ENCODE peak calls at places on chromosomes 5 and 9, in seven cellular contexts. One of them, this sample, is unnamed.

GRCh38 chr9:123561055-123561454 is 205.1 kb downstream of the CRB2 start:
- DNase-seq in tibial nerve: no peak
- DNase-seq in A549: no peak
- DNase-seq in choroid plexus epithelial cell: no peak
- DNase-seq in hepatocyte: no peak
- DNase-seq in cardiac fibroblast: no peak
- DNase-seq in AG09309: no peak
- DNase-seq in this sample: no peak

GRCh38 chr5:168852329-168852728 is 273.2 kb upstream of the PANK3 start:
- DNase-seq in AG09309: no peak
- DNase-seq in cardiac fibroblast: no peak
- DNase-seq in A549: no peak
- DNase-seq in choroid plexus epithelial cell: no peak
- DNase-seq in tibial nerve: no peak
- DNase-seq in hepatocyte: no peak
- DNase-seq in this sample: no peak

GRCh38 chr5:176680226-176680563 is 32.9 kb downstream of the TSPAN17 start:
- DNase-seq in AG09309: no peak
- DNase-seq in A549: no peak
- DNase-seq in hepatocyte: no peak
- DNase-seq in cardiac fibroblast: no peak
- DNase-seq in choroid plexus epithelial cell: no peak
- DNase-seq in tibial nerve: no peak
- DNase-seq in this sample: no peak

GRCh38 chr5:143594913-143595818 is 191.7 kb upstream of the NR3C1 start:
- DNase-seq in cardiac fibroblast: peak
- DNase-seq in AG09309: no peak
- DNase-seq in choroid plexus epithelial cell: peak
- DNase-seq in tibial nerve: no peak
- DNase-seq in A549: peak
- DNase-seq in hepatocyte: peak
- DNase-seq in this sample: peak

GRCh38 chr5:155406815-155407214 is 393.3 kb downstream of the KIF4B start:
- DNase-seq in AG09309: no peak
- DNase-seq in tibial nerve: no peak
- DNase-seq in choroid plexus epithelial cell: no peak
- DNase-seq in cardiac fibroblast: no peak
- DNase-seq in A549: no peak
- DNase-seq in hepatocyte: no peak
- DNase-seq in this sample: no peak

GRCh38 chr5:9186069-9186468 is 359.8 kb downstream of the SEMA5A start:
- DNase-seq in hepatocyte: no peak
- DNase-seq in A549: no peak
- DNase-seq in tibial nerve: no peak
- DNase-seq in cardiac fibroblast: no peak
- DNase-seq in choroid plexus epithelial cell: no peak
- DNase-seq in AG09309: no peak
- DNase-seq in this sample: no peak

GRCh38 chr9:99059074-99059894 is 45.6 kb upstream of the TGFBR1 start:
- DNase-seq in A549: no peak
- DNase-seq in cardiac fibroblast: peak
- DNase-seq in choroid plexus epithelial cell: no peak
- DNase-seq in tibial nerve: peak
- DNase-seq in hepatocyte: no peak
- DNase-seq in AG09309: no peak
- DNase-seq in this sample: no peak

GRCh38 chr5:93891491-93892480 is 150.4 kb upstream of the POU5F2 start:
- DNase-seq in AG09309: no peak
- DNase-seq in A549: no peak
- DNase-seq in choroid plexus epithelial cell: no peak
- DNase-seq in hepatocyte: no peak
- DNase-seq in tibial nerve: no peak
- DNase-seq in cardiac fibroblast: no peak
- DNase-seq in this sample: no peak

GRCh38 chr9:112864982-112865381 is 25.7 kb downstream of the SLC46A2 start:
- DNase-seq in choroid plexus epithelial cell: no peak
- DNase-seq in hepatocyte: no peak
- DNase-seq in cardiac fibroblast: no peak
- DNase-seq in tibial nerve: no peak
- DNase-seq in A549: no peak
- DNase-seq in AG09309: no peak
- DNase-seq in this sample: no peak

GRCh38 chr5:5421149-5421960 is 1.1 kb upstream of the ICE1 start:
- DNase-seq in hepatocyte: peak
- DNase-seq in A549: no peak
- DNase-seq in tibial nerve: peak
- DNase-seq in choroid plexus epithelial cell: peak
- DNase-seq in cardiac fibroblast: no peak
- DNase-seq in AG09309: no peak
- DNase-seq in this sample: peak

GRCh38 chr9:76699966-76700365 is 64.3 kb upstream of the PCA3 start:
- DNase-seq in AG09309: peak
- DNase-seq in A549: no peak
- DNase-seq in choroid plexus epithelial cell: peak
- DNase-seq in hepatocyte: no peak
- DNase-seq in tibial nerve: no peak
- DNase-seq in cardiac fibroblast: peak
- DNase-seq in this sample: peak

GRCh38 chr5:77921369-77921768 is 145.2 kb upstream of the TBCA start:
- DNase-seq in tibial nerve: no peak
- DNase-seq in choroid plexus epithelial cell: no peak
- DNase-seq in hepatocyte: no peak
- DNase-seq in A549: no peak
- DNase-seq in AG09309: no peak
- DNase-seq in cardiac fibroblast: no peak
- DNase-seq in this sample: no peak

GRCh38 chr5:106262395-106262794 is 1408.3 kb downstream of the EFNA5 start:
- DNase-seq in cardiac fibroblast: no peak
- DNase-seq in hepatocyte: no peak
- DNase-seq in tibial nerve: no peak
- DNase-seq in A549: no peak
- DNase-seq in AG09309: no peak
- DNase-seq in choroid plexus epithelial cell: no peak
- DNase-seq in this sample: no peak

GRCh38 chr9:70601000-70601929 is 186.8 kb upstream of the KLF9 start:
- DNase-seq in cardiac fibroblast: peak
- DNase-seq in hepatocyte: peak
- DNase-seq in tibial nerve: peak
- DNase-seq in choroid plexus epithelial cell: peak
- DNase-seq in A549: no peak
- DNase-seq in AG09309: peak
- DNase-seq in this sample: peak

GRCh38 chr9:133199648-133200321 is 9.3 kb downstream of the OBP2B start:
- DNase-seq in A549: no peak
- DNase-seq in tibial nerve: no peak
- DNase-seq in choroid plexus epithelial cell: no peak
- DNase-seq in hepatocyte: no peak
- DNase-seq in cardiac fibroblast: peak
- DNase-seq in AG09309: no peak
- DNase-seq in this sample: no peak

GRCh38 chr9:4366649-4367330 is 66.9 kb upstream of the GLIS3 start:
- DNase-seq in hepatocyte: peak
- DNase-seq in AG09309: no peak
- DNase-seq in choroid plexus epithelial cell: peak
- DNase-seq in cardiac fibroblast: peak
- DNase-seq in A549: peak
- DNase-seq in tibial nerve: no peak
- DNase-seq in this sample: peak

GRCh38 chr9:116153765-116154333 is at the start of gene PAPPA:
- DNase-seq in choroid plexus epithelial cell: no peak
- DNase-seq in hepatocyte: peak
- DNase-seq in A549: no peak
- DNase-seq in tibial nerve: no peak
- DNase-seq in AG09309: no peak
- DNase-seq in cardiac fibroblast: no peak
- DNase-seq in this sample: no peak

GRCh38 chr5:15092801-15093200 is 221.2 kb upstream of the ANKH start:
- DNase-seq in AG09309: no peak
- DNase-seq in hepatocyte: no peak
- DNase-seq in choroid plexus epithelial cell: no peak
- DNase-seq in cardiac fibroblast: no peak
- DNase-seq in tibial nerve: no peak
- DNase-seq in A549: no peak
- DNase-seq in this sample: no peak

GRCh38 chr9:74953235-74953741 is 576 bp upstream of the C9orf40 start:
- DNase-seq in cardiac fibroblast: no peak
- DNase-seq in A549: no peak
- DNase-seq in choroid plexus epithelial cell: peak
- DNase-seq in hepatocyte: no peak
- DNase-seq in AG09309: no peak
- DNase-seq in tibial nerve: no peak
- DNase-seq in this sample: no peak

GRCh38 chr9:112863214-112863613 is 27.5 kb downstream of the SLC46A2 start:
- DNase-seq in cardiac fibroblast: peak
- DNase-seq in A549: no peak
- DNase-seq in AG09309: no peak
- DNase-seq in tibial nerve: no peak
- DNase-seq in hepatocyte: no peak
- DNase-seq in choroid plexus epithelial cell: peak
- DNase-seq in this sample: peak

GRCh38 chr5:68490401-68490800 is 274.8 kb downstream of the PIK3R1 start:
- DNase-seq in A549: no peak
- DNase-seq in tibial nerve: no peak
- DNase-seq in choroid plexus epithelial cell: no peak
- DNase-seq in hepatocyte: no peak
- DNase-seq in cardiac fibroblast: no peak
- DNase-seq in AG09309: no peak
- DNase-seq in this sample: no peak

GRCh38 chr5:171387255-171387969 is at the start of gene NPM1:
- DNase-seq in cardiac fibroblast: peak
- DNase-seq in choroid plexus epithelial cell: peak
- DNase-seq in A549: peak
- DNase-seq in hepatocyte: peak
- DNase-seq in tibial nerve: peak
- DNase-seq in AG09309: peak
- DNase-seq in this sample: peak

GRCh38 chr9:14251146-14252071 is 62.5 kb downstream of the NFIB start:
- DNase-seq in A549: peak
- DNase-seq in AG09309: no peak
- DNase-seq in cardiac fibroblast: peak
- DNase-seq in tibial nerve: peak
- DNase-seq in choroid plexus epithelial cell: peak
- DNase-seq in hepatocyte: peak
- DNase-seq in this sample: peak

GRCh38 chr5:98109561-98110006 is 663.9 kb upstream of the RGMB start:
- DNase-seq in choroid plexus epithelial cell: peak
- DNase-seq in AG09309: peak
- DNase-seq in A549: no peak
- DNase-seq in cardiac fibroblast: peak
- DNase-seq in hepatocyte: no peak
- DNase-seq in tibial nerve: no peak
- DNase-seq in this sample: peak

GRCh38 chr9:25703826-25704357 is 25.6 kb upstream of the TUSC1 start:
- DNase-seq in choroid plexus epithelial cell: no peak
- DNase-seq in tibial nerve: no peak
- DNase-seq in cardiac fibroblast: peak
- DNase-seq in A549: no peak
- DNase-seq in AG09309: no peak
- DNase-seq in hepatocyte: no peak
- DNase-seq in this sample: peak

GRCh38 chr9:25700430-25700829 is 22.2 kb upstream of the TUSC1 start:
- DNase-seq in tibial nerve: no peak
- DNase-seq in A549: no peak
- DNase-seq in hepatocyte: peak
- DNase-seq in choroid plexus epithelial cell: no peak
- DNase-seq in AG09309: no peak
- DNase-seq in cardiac fibroblast: no peak
- DNase-seq in this sample: peak

GRCh38 chr9:25709941-25710340 is 31.7 kb upstream of the TUSC1 start:
- DNase-seq in AG09309: no peak
- DNase-seq in hepatocyte: no peak
- DNase-seq in A549: no peak
- DNase-seq in choroid plexus epithelial cell: no peak
- DNase-seq in tibial nerve: no peak
- DNase-seq in cardiac fibroblast: no peak
- DNase-seq in this sample: no peak

GRCh38 chr9:25702536-25702935 is 24.3 kb upstream of the TUSC1 start:
- DNase-seq in A549: no peak
- DNase-seq in AG09309: no peak
- DNase-seq in tibial nerve: no peak
- DNase-seq in choroid plexus epithelial cell: no peak
- DNase-seq in hepatocyte: no peak
- DNase-seq in cardiac fibroblast: no peak
- DNase-seq in this sample: no peak

DNA sequence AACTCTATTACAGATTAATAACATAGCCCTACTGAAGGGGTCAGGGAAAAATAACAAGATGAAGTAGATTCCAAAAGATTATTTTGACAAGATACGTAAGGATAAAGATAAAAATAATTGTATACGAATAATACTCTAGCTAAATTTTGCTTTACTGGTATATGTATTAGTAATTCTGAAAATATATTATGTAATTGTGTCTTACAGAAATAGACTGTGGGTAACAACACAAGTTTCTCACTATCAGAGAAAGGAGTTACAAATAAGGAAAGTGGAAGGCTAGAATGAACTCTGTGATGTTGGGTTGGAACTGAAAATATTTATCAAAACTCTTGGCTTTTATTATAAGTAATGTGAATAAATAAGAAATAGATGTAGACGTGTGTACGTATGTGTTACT is 26.6 kb upstream of the TUSC1 start:
- DNase-seq in choroid plexus epithelial cell: no peak
- DNase-seq in cardiac fibroblast: no peak
- DNase-seq in AG09309: no peak
- DNase-seq in hepatocyte: no peak
- DNase-seq in A549: no peak
- DNase-seq in tibial nerve: no peak
- DNase-seq in this sample: no peak
- H3K4me3 ChIP-seq in choroid plexus epithelial cell: no peak
- H3K4me3 ChIP-seq in cardiac fibroblast: no peak
- H3K4me3 ChIP-seq in AG09309: no peak
- H3K4me3 ChIP-seq in hepatocyte: no peak
- H3K4me3 ChIP-seq in A549: no peak
- H3K4me3 ChIP-seq in tibial nerve: no peak
- H3K4me3 ChIP-seq in this sample: no peak

GRCh38 chr9:93480728-93481324 is 27.4 kb upstream of the FAM120AOS start:
- DNase-seq in cardiac fibroblast: no peak
- DNase-seq in A549: no peak
- DNase-seq in hepatocyte: no peak
- DNase-seq in choroid plexus epithelial cell: no peak
- DNase-seq in AG09309: no peak
- DNase-seq in tibial nerve: no peak
- DNase-seq in this sample: no peak
- TF ChIP-seq CTCF in cardiac fibroblast: no peak
- TF ChIP-seq CTCF in A549: no peak
- TF ChIP-seq CTCF in hepatocyte: no peak
- TF ChIP-seq CTCF in choroid plexus epithelial cell: peak
- TF ChIP-seq CTCF in AG09309: no peak
- TF ChIP-seq CTCF in tibial nerve: no peak
- TF ChIP-seq CTCF in this sample: no peak

GRCh38 chr9:79446540-79447307 is 125.0 kb upstream of the TLE4 start:
- DNase-seq in A549: no peak
- DNase-seq in AG09309: peak
- DNase-seq in choroid plexus epithelial cell: no peak
- DNase-seq in cardiac fibroblast: no peak
- DNase-seq in hepatocyte: no peak
- DNase-seq in tibial nerve: no peak
- DNase-seq in this sample: no peak
- H3K4me3 ChIP-seq in A549: no peak
- H3K4me3 ChIP-seq in AG09309: no peak
- H3K4me3 ChIP-seq in choroid plexus epithelial cell: no peak
- H3K4me3 ChIP-seq in cardiac fibroblast: no peak
- H3K4me3 ChIP-seq in hepatocyte: no peak
- H3K4me3 ChIP-seq in tibial nerve: no peak
- H3K4me3 ChIP-seq in this sample: no peak

GRCh38 chr5:141258464-141258863 is 13.3 kb downstream of the PCDHB15 start:
- DNase-seq in choroid plexus epithelial cell: no peak
- DNase-seq in cardiac fibroblast: no peak
- DNase-seq in AG09309: no peak
- DNase-seq in hepatocyte: no peak
- DNase-seq in A549: no peak
- DNase-seq in tibial nerve: no peak
- DNase-seq in this sample: no peak
- TF ChIP-seq CTCF in choroid plexus epithelial cell: no peak
- TF ChIP-seq CTCF in cardiac fibroblast: no peak
- TF ChIP-seq CTCF in AG09309: no peak
- TF ChIP-seq CTCF in hepatocyte: no peak
- TF ChIP-seq CTCF in A549: no peak
- TF ChIP-seq CTCF in tibial nerve: no peak
- TF ChIP-seq CTCF in this sample: no peak